ENCODE peak calls at places on chromosomes 1 and 21, in eight cellular contexts. One of them, this sample, is unnamed.

GRCh38 chr1:94110021-94110761 is 10.8 kb downstream of the ABCA4 start:
- DNase-seq in neural progenitor cell: no peak
- DNase-seq in stomach: no peak
- DNase-seq in MM.1S: no peak
- DNase-seq in CD8-positive, alpha-beta memory T cell: no peak
- DNase-seq in OCI-LY7: no peak
- DNase-seq in cardiac muscle cell: no peak
- DNase-seq in psoas muscle: no peak
- DNase-seq in this sample: no peak

GRCh38 chr1:63984257-63984626 is 210.4 kb downstream of the ROR1 start:
- DNase-seq in CD8-positive, alpha-beta memory T cell: no peak
- DNase-seq in stomach: no peak
- DNase-seq in MM.1S: no peak
- DNase-seq in OCI-LY7: no peak
- DNase-seq in cardiac muscle cell: no peak
- DNase-seq in psoas muscle: no peak
- DNase-seq in neural progenitor cell: no peak
- DNase-seq in this sample: no peak

GRCh38 chr1:53475661-53476060 is 16.5 kb downstream of the DMRTB1 start:
- DNase-seq in neural progenitor cell: no peak
- DNase-seq in psoas muscle: no peak
- DNase-seq in MM.1S: no peak
- DNase-seq in cardiac muscle cell: no peak
- DNase-seq in stomach: no peak
- DNase-seq in CD8-positive, alpha-beta memory T cell: no peak
- DNase-seq in OCI-LY7: no peak
- DNase-seq in this sample: no peak

GRCh38 chr1:54982739-54983138 is 2.3 kb downstream of the TMEM61 start:
- DNase-seq in MM.1S: peak; percentile 40
- DNase-seq in neural progenitor cell: no peak
- DNase-seq in CD8-positive, alpha-beta memory T cell: no peak
- DNase-seq in stomach: no peak
- DNase-seq in cardiac muscle cell: no peak
- DNase-seq in OCI-LY7: no peak
- DNase-seq in psoas muscle: no peak
- DNase-seq in this sample: no peak

GRCh38 chr1:166974647-166975345 is 544 bp downstream of the ILDR2 start:
- DNase-seq in CD8-positive, alpha-beta memory T cell: peak; percentile 49
- DNase-seq in neural progenitor cell: peak; percentile 37
- DNase-seq in MM.1S: peak; percentile 39
- DNase-seq in stomach: no peak
- DNase-seq in cardiac muscle cell: no peak
- DNase-seq in psoas muscle: no peak
- DNase-seq in OCI-LY7: peak; percentile 38
- DNase-seq in this sample: no peak

GRCh38 chr21:45889961-45890360 is 91.6 kb upstream of the COL6A1 start:
- DNase-seq in MM.1S: no peak
- DNase-seq in OCI-LY7: no peak
- DNase-seq in cardiac muscle cell: no peak
- DNase-seq in stomach: no peak
- DNase-seq in neural progenitor cell: peak; percentile 48
- DNase-seq in psoas muscle: peak; percentile 17
- DNase-seq in CD8-positive, alpha-beta memory T cell: peak; percentile 23
- DNase-seq in this sample: no peak

GRCh38 chr21:44686843-44687561 is 5.0 kb upstream of the KRTAP12-1 start:
- DNase-seq in cardiac muscle cell: no peak
- DNase-seq in psoas muscle: no peak
- DNase-seq in MM.1S: no peak
- DNase-seq in CD8-positive, alpha-beta memory T cell: no peak
- DNase-seq in OCI-LY7: no peak
- DNase-seq in neural progenitor cell: no peak
- DNase-seq in stomach: no peak
- DNase-seq in this sample: no peak

GRCh38 chr1:3530086-3530930 is 75.8 kb downstream of the ARHGEF16 start:
- DNase-seq in stomach: peak; percentile 64
- DNase-seq in OCI-LY7: no peak
- DNase-seq in MM.1S: no peak
- DNase-seq in neural progenitor cell: peak; percentile 36
- DNase-seq in psoas muscle: no peak
- DNase-seq in CD8-positive, alpha-beta memory T cell: no peak
- DNase-seq in cardiac muscle cell: peak; percentile 32
- DNase-seq in this sample: peak; percentile 81

GRCh38 chr1:49197081-49197480 is 420.4 kb upstream of the BEND5 start:
- DNase-seq in CD8-positive, alpha-beta memory T cell: no peak
- DNase-seq in cardiac muscle cell: no peak
- DNase-seq in psoas muscle: no peak
- DNase-seq in neural progenitor cell: no peak
- DNase-seq in OCI-LY7: no peak
- DNase-seq in MM.1S: no peak
- DNase-seq in stomach: no peak
- DNase-seq in this sample: peak; percentile 1

GRCh38 chr1:231807498-231807897 is 180.9 kb downstream of the DISC1 start:
- DNase-seq in OCI-LY7: no peak
- DNase-seq in neural progenitor cell: no peak
- DNase-seq in stomach: no peak
- DNase-seq in MM.1S: no peak
- DNase-seq in CD8-positive, alpha-beta memory T cell: no peak
- DNase-seq in psoas muscle: no peak
- DNase-seq in cardiac muscle cell: no peak
- DNase-seq in this sample: peak; percentile 65

GRCh38 chr1:37033355-37034291 is 692 bp downstream of the GRIK3 start:
- DNase-seq in cardiac muscle cell: peak; percentile 37
- DNase-seq in stomach: no peak
- DNase-seq in psoas muscle: no peak
- DNase-seq in CD8-positive, alpha-beta memory T cell: no peak
- DNase-seq in OCI-LY7: no peak
- DNase-seq in MM.1S: no peak
- DNase-seq in neural progenitor cell: peak; percentile 59
- DNase-seq in this sample: peak; percentile 37

GRCh38 chr1:234916840-234917239 is 211.8 kb downstream of the TOMM20 start:
- DNase-seq in cardiac muscle cell: no peak
- DNase-seq in psoas muscle: no peak
- DNase-seq in stomach: no peak
- DNase-seq in neural progenitor cell: no peak
- DNase-seq in OCI-LY7: no peak
- DNase-seq in MM.1S: no peak
- DNase-seq in CD8-positive, alpha-beta memory T cell: no peak
- DNase-seq in this sample: no peak

DNA sequence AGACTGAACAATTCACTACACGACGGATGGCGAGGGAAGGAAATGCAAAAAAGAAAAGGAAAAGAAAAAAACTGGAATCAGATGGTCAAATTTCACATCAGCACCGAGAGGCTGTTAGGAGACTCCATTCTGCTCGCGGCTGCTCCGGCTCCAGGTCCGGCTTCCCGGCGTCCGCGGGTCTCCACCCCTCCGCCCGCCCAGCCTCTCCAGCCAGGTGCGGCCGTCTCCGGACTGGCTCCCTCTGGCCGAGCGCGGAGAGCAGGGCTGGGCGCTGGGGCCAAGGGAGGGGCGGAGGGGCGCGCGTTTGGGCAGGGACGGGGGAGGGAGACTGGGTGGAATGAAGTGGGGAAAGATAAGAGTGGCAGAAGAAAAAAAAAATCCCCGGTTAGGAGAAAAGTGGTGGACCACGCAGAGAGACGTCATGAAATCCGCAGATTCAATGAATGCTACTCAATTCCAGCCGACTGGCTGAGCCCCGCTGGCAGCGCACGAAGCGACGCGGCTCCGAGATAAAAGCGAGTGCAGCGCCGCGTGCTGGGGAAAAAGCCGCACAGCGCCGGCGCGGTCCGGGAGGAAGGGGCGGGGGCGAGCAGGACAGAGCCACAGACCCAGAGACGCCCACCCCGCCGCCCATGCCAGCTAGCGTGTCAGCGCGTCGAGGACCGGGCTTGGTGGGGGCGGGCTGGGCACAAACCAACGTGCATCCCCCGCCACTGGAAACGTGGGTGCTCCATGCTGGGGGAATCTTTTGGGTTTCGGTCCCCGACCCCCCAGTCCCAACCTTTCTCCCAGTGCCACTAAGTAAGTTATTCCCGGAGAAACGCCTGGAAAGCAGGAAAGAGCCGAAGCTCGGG is at the start of gene KCNJ6:
- DNase-seq in stomach: peak; percentile 35
- DNase-seq in OCI-LY7: no peak
- DNase-seq in neural progenitor cell: peak; percentile 94
- DNase-seq in cardiac muscle cell: peak; percentile 87
- DNase-seq in psoas muscle: peak; percentile 17
- DNase-seq in MM.1S: no peak
- DNase-seq in CD8-positive, alpha-beta memory T cell: no peak
- DNase-seq in this sample: peak; percentile 51
- H3K4me3 ChIP-seq in stomach: peak within 1 kb of the TSS; percentile 40
- H3K4me3 ChIP-seq in OCI-LY7: no peak within 1 kb of the TSS
- H3K4me3 ChIP-seq in neural progenitor cell: peak within 1 kb of the TSS; percentile 70
- H3K4me3 ChIP-seq in cardiac muscle cell: peak within 1 kb of the TSS; percentile 36
- H3K4me3 ChIP-seq in psoas muscle: peak within 1 kb of the TSS; percentile 21
- H3K4me3 ChIP-seq in MM.1S: no peak within 1 kb of the TSS
- H3K4me3 ChIP-seq in CD8-positive, alpha-beta memory T cell: no peak within 1 kb of the TSS
- H3K4me3 ChIP-seq in this sample: peak within 1 kb of the TSS; percentile 15

DNA sequence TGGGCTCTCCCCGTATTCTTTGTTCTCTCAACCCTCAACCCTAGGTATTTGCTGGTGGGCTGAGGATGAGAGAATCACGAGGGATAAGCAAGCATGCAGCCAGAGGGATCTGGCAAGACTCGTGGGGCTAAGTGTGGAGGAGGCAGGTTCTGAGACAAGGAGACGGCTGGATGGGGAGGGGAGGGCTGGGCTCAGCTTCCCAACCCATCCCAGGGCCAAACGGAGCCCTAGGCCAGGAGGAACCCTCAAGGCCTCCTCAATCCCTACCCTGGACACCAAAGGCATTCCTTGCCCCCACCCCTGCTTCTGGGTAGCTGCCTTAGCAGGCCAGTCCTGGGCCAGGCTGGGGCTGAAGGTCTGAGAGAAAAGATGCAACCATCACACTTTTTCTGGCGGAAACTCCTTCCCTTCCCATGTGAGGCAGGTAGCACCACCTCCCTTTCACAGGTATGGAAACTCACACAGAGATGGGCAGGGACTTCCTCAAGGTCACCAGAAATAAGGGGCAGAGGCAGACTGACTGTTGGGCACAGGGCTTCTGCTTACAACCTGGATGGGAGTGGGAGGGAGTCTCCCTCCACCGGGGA is 6.2 kb downstream of the MEF2D start:
- DNase-seq in cardiac muscle cell: no peak
- DNase-seq in CD8-positive, alpha-beta memory T cell: peak; percentile 35
- DNase-seq in neural progenitor cell: no peak
- DNase-seq in OCI-LY7: peak; percentile 10
- DNase-seq in MM.1S: peak; percentile 7
- DNase-seq in stomach: no peak
- DNase-seq in psoas muscle: peak; percentile 17
- DNase-seq in this sample: no peak
- H3K4me3 ChIP-seq in cardiac muscle cell: no peak overlapping the region
- H3K4me3 ChIP-seq in CD8-positive, alpha-beta memory T cell: no peak overlapping the region
- H3K4me3 ChIP-seq in neural progenitor cell: no peak overlapping the region
- H3K4me3 ChIP-seq in OCI-LY7: peak overlapping the region; percentile 98
- H3K4me3 ChIP-seq in MM.1S: no peak overlapping the region
- H3K4me3 ChIP-seq in stomach: no peak overlapping the region
- H3K4me3 ChIP-seq in psoas muscle: peak overlapping the region; percentile 98
- H3K4me3 ChIP-seq in this sample: no peak overlapping the region

GRCh38 chr1:66335125-66335524 is 198.8 kb upstream of the SGIP1 start:
- DNase-seq in cardiac muscle cell: no peak
- DNase-seq in MM.1S: no peak
- DNase-seq in CD8-positive, alpha-beta memory T cell: no peak
- DNase-seq in neural progenitor cell: no peak
- DNase-seq in OCI-LY7: no peak
- DNase-seq in stomach: no peak
- DNase-seq in psoas muscle: no peak
- DNase-seq in this sample: no peak
- H3K4me3 ChIP-seq in cardiac muscle cell: no peak overlapping the region
- H3K4me3 ChIP-seq in MM.1S: peak overlapping the region; percentile 82
- H3K4me3 ChIP-seq in CD8-positive, alpha-beta memory T cell: peak overlapping the region; percentile 75
- H3K4me3 ChIP-seq in neural progenitor cell: no peak overlapping the region
- H3K4me3 ChIP-seq in OCI-LY7: peak overlapping the region; percentile 77
- H3K4me3 ChIP-seq in stomach: peak overlapping the region; percentile 53
- H3K4me3 ChIP-seq in psoas muscle: peak overlapping the region; percentile 89
- H3K4me3 ChIP-seq in this sample: no peak overlapping the region

DNA sequence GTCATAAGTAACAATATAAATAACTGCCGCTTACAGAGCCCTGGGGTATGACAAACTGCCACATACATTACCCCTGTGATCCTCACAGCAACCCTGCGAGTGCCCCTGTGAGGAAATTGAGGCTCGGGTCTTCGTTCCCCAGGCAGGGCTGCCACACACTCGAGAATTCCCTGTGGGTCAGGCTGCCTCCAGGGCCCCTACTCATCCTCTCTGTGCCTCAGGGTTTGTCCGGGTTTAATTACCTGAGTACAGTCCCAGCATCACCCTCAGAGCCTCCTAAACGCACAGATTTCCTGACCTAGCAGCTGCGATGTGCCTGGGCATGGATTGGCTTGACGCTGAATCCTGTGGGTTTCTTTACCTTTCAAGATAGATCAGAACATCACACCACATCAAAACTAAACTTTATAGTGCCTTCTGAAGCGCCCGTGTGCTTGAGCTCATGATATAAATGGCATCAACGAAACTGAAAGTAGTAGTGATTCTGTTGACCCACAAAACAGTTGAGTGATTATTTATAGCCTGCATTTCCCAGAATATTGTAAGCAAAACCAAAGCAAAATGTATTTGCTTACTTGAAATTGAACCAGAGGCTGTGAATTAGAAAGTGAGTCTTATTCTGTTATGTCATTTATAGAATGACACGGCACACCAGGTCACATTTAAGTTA is 14.0 kb downstream of the SLC37A1 start:
- DNase-seq in MM.1S: peak; percentile 98
- DNase-seq in neural progenitor cell: no peak
- DNase-seq in stomach: no peak
- DNase-seq in OCI-LY7: peak; percentile 78
- DNase-seq in CD8-positive, alpha-beta memory T cell: peak; percentile 76
- DNase-seq in psoas muscle: no peak
- DNase-seq in cardiac muscle cell: no peak
- DNase-seq in this sample: no peak
- H3K4me3 ChIP-seq in MM.1S: peak overlapping the region; percentile 30
- H3K4me3 ChIP-seq in neural progenitor cell: no peak overlapping the region
- H3K4me3 ChIP-seq in stomach: peak overlapping the region; percentile 13
- H3K4me3 ChIP-seq in OCI-LY7: peak overlapping the region; percentile 59
- H3K4me3 ChIP-seq in CD8-positive, alpha-beta memory T cell: peak overlapping the region; percentile 52
- H3K4me3 ChIP-seq in psoas muscle: peak overlapping the region; percentile 42
- H3K4me3 ChIP-seq in cardiac muscle cell: no peak overlapping the region
- H3K4me3 ChIP-seq in this sample: no peak overlapping the region

GRCh38 chr1:155931332-155932038 is 2.7 kb downstream of the KHDC4 start:
- DNase-seq in CD8-positive, alpha-beta memory T cell: no peak
- DNase-seq in neural progenitor cell: no peak
- DNase-seq in psoas muscle: no peak
- DNase-seq in cardiac muscle cell: no peak
- DNase-seq in MM.1S: peak; percentile 52
- DNase-seq in stomach: no peak
- DNase-seq in OCI-LY7: no peak
- DNase-seq in this sample: no peak
- H3K4me3 ChIP-seq in CD8-positive, alpha-beta memory T cell: peak overlapping the region; percentile 23
- H3K4me3 ChIP-seq in neural progenitor cell: peak overlapping the region; percentile 93
- H3K4me3 ChIP-seq in psoas muscle: peak overlapping the region; percentile 83
- H3K4me3 ChIP-seq in cardiac muscle cell: no peak overlapping the region
- H3K4me3 ChIP-seq in MM.1S: peak overlapping the region; percentile 3
- H3K4me3 ChIP-seq in stomach: peak overlapping the region; percentile 84
- H3K4me3 ChIP-seq in OCI-LY7: peak overlapping the region; percentile 87
- H3K4me3 ChIP-seq in this sample: no peak overlapping the region

GRCh38 chr1:74641876-74642275 is 31.7 kb downstream of the ERICH3 start:
- DNase-seq in psoas muscle: no peak
- DNase-seq in cardiac muscle cell: no peak
- DNase-seq in neural progenitor cell: no peak
- DNase-seq in stomach: no peak
- DNase-seq in OCI-LY7: no peak
- DNase-seq in MM.1S: no peak
- DNase-seq in CD8-positive, alpha-beta memory T cell: no peak
- DNase-seq in this sample: no peak
- H3K4me3 ChIP-seq in psoas muscle: no peak overlapping the region
- H3K4me3 ChIP-seq in cardiac muscle cell: no peak overlapping the region
- H3K4me3 ChIP-seq in neural progenitor cell: no peak overlapping the region
- H3K4me3 ChIP-seq in stomach: no peak overlapping the region
- H3K4me3 ChIP-seq in OCI-LY7: no peak overlapping the region
- H3K4me3 ChIP-seq in MM.1S: no peak overlapping the region
- H3K4me3 ChIP-seq in CD8-positive, alpha-beta memory T cell: no peak overlapping the region
- H3K4me3 ChIP-seq in this sample: no peak overlapping the region

GRCh38 chr1:155648207-155649147 is 38.5 kb downstream of the MSTO1 start:
- DNase-seq in CD8-positive, alpha-beta memory T cell: no peak
- DNase-seq in stomach: peak; percentile 27
- DNase-seq in cardiac muscle cell: peak; percentile 17
- DNase-seq in psoas muscle: no peak
- DNase-seq in MM.1S: no peak
- DNase-seq in neural progenitor cell: peak; percentile 78
- DNase-seq in OCI-LY7: peak; percentile 20
- DNase-seq in this sample: peak; percentile 62
- H3K4me3 ChIP-seq in CD8-positive, alpha-beta memory T cell: no peak overlapping the region
- H3K4me3 ChIP-seq in stomach: no peak overlapping the region
- H3K4me3 ChIP-seq in cardiac muscle cell: no peak overlapping the region
- H3K4me3 ChIP-seq in psoas muscle: no peak overlapping the region
- H3K4me3 ChIP-seq in MM.1S: no peak overlapping the region
- H3K4me3 ChIP-seq in neural progenitor cell: peak overlapping the region; percentile 13
- H3K4me3 ChIP-seq in OCI-LY7: no peak overlapping the region
- H3K4me3 ChIP-seq in this sample: peak overlapping the region; percentile 42

This sample was measured in MG63.